ENCODE peak calls at places on chromosomes 12 and 14, in six cellular contexts. E, I, U, A, B and K are unnamed samples.

GRCh38 chr12:88188180-88188579 is 46.1 kb downstream of the TMTC3 start:
- DNase-seq in E (no peak), I (no peak), U (no peak), A (no peak), B (no peak), K (no peak)

GRCh38 chr12:79020106-79020505 is 155.5 kb downstream of the SYT1 start:
- DNase-seq in E (no peak), I (no peak), U (no peak), A (no peak), B (no peak), K (no peak)

GRCh38 chr12:78118486-78118885 is 287.8 kb downstream of the NAV3 start:
- DNase-seq in E (no peak), I (no peak), U (no peak), A (no peak), B (no peak), K (no peak)

GRCh38 chr14:69500096-69500495 is 15.6 kb downstream of the PLEKHD1 start:
- DNase-seq in E (no peak), I (no peak), U (no peak), A (no peak), B (no peak), K (no peak)

GRCh38 chr12:132642846-132643835 is 24.6 kb downstream of the P2RX2 start:
- DNase-seq in E (no peak), I (no peak), U (no peak), A (no peak), B (no peak), K (no peak)

GRCh38 chr14:83473416-83473815 is 1939.8 kb upstream of the SEL1L start:
- DNase-seq in E (no peak), I (no peak), U (no peak), A (no peak), B (no peak), K (no peak)

GRCh38 chr12:96241484-96242256 is 47.5 kb downstream of the ELK3 start:
- DNase-seq in E (no peak), I (no peak), U (peak), A (peak), B (no peak), K (peak)

GRCh38 chr12:56338643-56339422 is at the start of gene IL23A:
- DNase-seq in E (no peak), I (no peak), U (no peak), A (peak), B (no peak), K (no peak)

GRCh38 chr12:28681980-28682379 is 467.1 kb upstream of the FAR2 start:
- DNase-seq in E (no peak), I (no peak), U (no peak), A (no peak), B (no peak), K (no peak)

GRCh38 chr12:39873065-39873464 is 232.8 kb downstream of the SLC2A13 start:
- DNase-seq in E (no peak), I (no peak), U (no peak), A (no peak), B (no peak), K (no peak)

GRCh38 chr12:52506858-52507715 is 13.1 kb downstream of the KRT5 start:
- DNase-seq in E (no peak), I (peak), U (no peak), A (no peak), B (peak), K (no peak)

GRCh38 chr12:94566345-94566744 is 84.0 kb downstream of the TMCC3 start:
- DNase-seq in E (peak), I (no peak), U (no peak), A (no peak), B (no peak), K (peak)

GRCh38 chr12:121711925-121712461 is 559 bp upstream of the TMEM120B start:
- DNase-seq in E (no peak), I (peak), U (no peak), A (peak), B (peak), K (peak)

GRCh38 chr12:103144278-103144677 is 186.8 kb downstream of the ASCL1 start:
- DNase-seq in E (no peak), I (no peak), U (no peak), A (no peak), B (no peak), K (no peak)

GRCh38 chr14:68547305-68548193 is 245.3 kb downstream of the ZFP36L1 start:
- DNase-seq in E (no peak), I (no peak), U (peak), A (no peak), B (no peak), K (no peak)